ENCODE peak calls at places on chromosomes 4 and X, in six cellular contexts. C is NCI-H1417; E is effector CD4-positive, alpha-beta T cell; U is GM10248; P is stimulated activated CD4-positive, alpha-beta T cell treated with anti-CD3 and anti-CD28 coated beads, Interleukin-15, amount 100 ng/mL, for 1 hour; R is cardiac fibroblast. M is an unnamed sample.

GRCh38 chrX:56733459-56734046 is 4.5 kb downstream of the NBDY start:
- DNase-seq in E (peak), C (peak), U (peak), R (peak), P (no peak), M (peak)

GRCh38 chrX:64205441-64205734 is at the start of gene AMER1:
- DNase-seq in U (no peak), E (no peak), R (no peak), C (no peak), P (no peak), M (no peak)

GRCh38 chr4:121642292-121642691 is 54.5 kb downstream of the ANXA5 start:
- DNase-seq in E (no peak), C (no peak), R (no peak), U (no peak), P (no peak), M (no peak)

GRCh38 chrX:106707771-106708454 is 18.6 kb upstream of the RNF128 start:
- DNase-seq in U (no peak), C (no peak), R (peak), P (no peak), E (no peak), M (no peak)

GRCh38 chr4:183505556-183506388 is 914 bp downstream of the ING2 start:
- DNase-seq in R (peak), C (peak), P (peak), E (peak), U (peak), M (peak)

GRCh38 chr4:133154725-133155124 is 5.6 kb downstream of the PCDH10 start:
- DNase-seq in C (peak), U (peak), P (no peak), E (no peak), R (peak), M (no peak)

GRCh38 chr4:82780398-82781231 is 18.0 kb downstream of the SCD5 start:
- DNase-seq in R (peak), U (no peak), C (peak), E (no peak), P (no peak), M (no peak)

GRCh38 chr4:176883681-176884418 is 91.1 kb upstream of the VEGFC start:
- DNase-seq in E (no peak), P (no peak), R (peak), U (no peak), C (peak), M (no peak)

GRCh38 chr4:147831452-147832192 is 99.7 kb downstream of the ARHGAP10 start:
- DNase-seq in E (no peak), P (no peak), C (no peak), U (no peak), R (peak), M (no peak)

GRCh38 chrX:2451456-2452316 is 49.1 kb downstream of the DHRSX start:
- DNase-seq in R (peak), U (no peak), C (no peak), P (no peak), E (no peak), M (no peak)

GRCh38 chr4:10460313-10461047 is 3.3 kb upstream of the ZNF518B start:
- DNase-seq in P (no peak), E (no peak), U (no peak), R (no peak), C (no peak), M (no peak)

GRCh38 chr4:95289028-95289634 is 259.6 kb downstream of the UNC5C start:
- DNase-seq in P (no peak), C (peak), R (peak), U (no peak), E (no peak), M (no peak)